ENCODE peak calls at places on chromosomes 4 and X, in four cellular contexts. I is stromal cell of bone marrow; J is activated naive CD4-positive, alpha-beta T cell treated with anti-CD3 and anti-CD28 coated beads, Interleukin-2, amount 50 U/mL, for 72 hours; A is coronary artery. E is an unnamed sample.

GRCh38 chrX:151702741-151703352 is 7.6 kb downstream of the PRRG3 start:
- DNase-seq in I (no peak), A (no peak), J (no peak), E (no peak)

GRCh38 chrX:39158801-39159657 is 357.8 kb downstream of the MID1IP1 start:
- DNase-seq in A (no peak), I (peak; percentile 59), J (no peak), E (no peak)

GRCh38 chr4:72507167-72507566 is 61.9 kb downstream of the ADAMTS3 start:
- DNase-seq in J (no peak), A (no peak), I (no peak), E (no peak)

GRCh38 chrX:114619874-114620273 is 36.0 kb downstream of the HTR2C start:
- DNase-seq in I (no peak), A (no peak), J (no peak), E (peak; percentile 8)

GRCh38 chr4:23001478-23001877 is 308.7 kb downstream of the GBA3 start:
- DNase-seq in A (no peak), J (no peak), I (no peak), E (no peak)

GRCh38 chr4:73742776-73743175 is 2.4 kb downstream of the CXCL8 start:
- DNase-seq in J (no peak), A (no peak), I (no peak), E (no peak)

GRCh38 chrX:98067611-98068010 is 1183.9 kb downstream of the RPA4 start:
- DNase-seq in J (no peak), I (no peak), A (no peak), E (peak; percentile 0)

GRCh38 chrX:1686642-1687041 is 71.8 kb downstream of the ASMT start:
- DNase-seq in A (no peak), J (no peak), I (no peak), E (peak; percentile 3)

GRCh38 chr4:113008726-113009125 is 40.7 kb upstream of the ANK2 start:
- DNase-seq in I (no peak), J (no peak), A (no peak), E (no peak)

E was measured in foreskin fibroblast.